ENCODE peak calls at places on chromosomes 11 and 22, in four cellular contexts. N, R, X and W are unnamed samples.

GRCh38 chr11:35623708-35624168 is 5.5 kb downstream of the FJX1 start:
- DNase-seq in N (no peak), R (no peak), X (no peak), W (no peak)

GRCh38 chr11:77035580-77035979 is 1.4 kb downstream of the B3GNT6 start:
- DNase-seq in N (no peak), R (no peak), X (no peak), W (no peak)

GRCh38 chr22:44192098-44192810 is 11.5 kb downstream of the PARVG start:
- DNase-seq in N (peak), R (no peak), X (no peak), W (peak)

GRCh38 chr22:37169947-37170688 is 17.9 kb downstream of the C1QTNF6 start:
- DNase-seq in N (no peak), R (no peak), X (no peak), W (no peak)

GRCh38 chr11:44770401-44770800 is 43.6 kb downstream of the TSPAN18 start:
- DNase-seq in N (no peak), R (no peak), X (no peak), W (no peak)

GRCh38 chr11:130876100-130876499 is 40.2 kb downstream of the SNX19 start:
- DNase-seq in N (no peak), R (no peak), X (no peak), W (no peak)

GRCh38 chr11:126282361-126282741 is 542 bp upstream of the TIRAP start:
- DNase-seq in N (peak), R (peak), X (peak), W (no peak)

GRCh38 chr11:131609317-131609716 is 238.9 kb downstream of the NTM start:
- DNase-seq in N (no peak), R (no peak), X (no peak), W (no peak)

GRCh38 chr22:19974233-19974861 is 32.7 kb upstream of the TXNRD2 start:
- DNase-seq in N (no peak), R (peak), X (peak), W (peak)

GRCh38 chr11:74069146-74070046 is 60.5 kb upstream of the UCP3 start:
- DNase-seq in N (no peak), R (no peak), X (no peak), W (no peak)